ENCODE peak calls at places on chromosomes 11 and 22, in six cellular contexts. M, T, Y, W, Z and H are unnamed samples.

GRCh38 chr22:27382947-27383346 is 418.6 kb downstream of the MN1 start:
- DNase-seq in M (no peak), T (no peak), Y (no peak), W (no peak), Z (no peak), H (no peak)

GRCh38 chr22:28497188-28497587 is 182.5 kb downstream of the TTC28 start:
- DNase-seq in M (no peak), T (no peak), Y (no peak), W (no peak), Z (no peak), H (no peak)

GRCh38 chr11:30107899-30108298 is 91.1 kb upstream of the KCNA4 start:
- DNase-seq in M (no peak), T (no peak), Y (no peak), W (no peak), Z (no peak), H (no peak)

GRCh38 chr22:26414347-26414746 is 14.7 kb upstream of the ASPHD2 start:
- DNase-seq in M (no peak), T (no peak), Y (no peak), W (no peak), Z (no peak), H (no peak)

GRCh38 chr11:92026664-92027063 is 198.0 kb upstream of the FAT3 start:
- DNase-seq in M (no peak), T (no peak), Y (no peak), W (no peak), Z (no peak), H (no peak)

GRCh38 chr22:50444663-50445062 is 30.2 kb downstream of the SBF1 start:
- DNase-seq in M (no peak), T (peak), Y (no peak), W (no peak), Z (no peak), H (no peak)

GRCh38 chr11:125236072-125236825 is 71.7 kb downstream of the PKNOX2 start:
- DNase-seq in M (no peak), T (no peak), Y (no peak), W (no peak), Z (no peak), H (no peak)

GRCh38 chr11:130162733-130163132 is 3.2 kb downstream of the ST14 start:
- DNase-seq in M (no peak), T (no peak), Y (no peak), W (no peak), Z (no peak), H (no peak)

GRCh38 chr11:6438979-6439571 is 1.7 kb downstream of the HPX start:
- DNase-seq in M (peak), T (peak), Y (peak), W (peak), Z (no peak), H (peak)

GRCh38 chr11:96050435-96051182 is 126.7 kb upstream of the MTMR2 start:
- DNase-seq in M (no peak), T (no peak), Y (no peak), W (peak), Z (no peak), H (no peak)

DNA sequence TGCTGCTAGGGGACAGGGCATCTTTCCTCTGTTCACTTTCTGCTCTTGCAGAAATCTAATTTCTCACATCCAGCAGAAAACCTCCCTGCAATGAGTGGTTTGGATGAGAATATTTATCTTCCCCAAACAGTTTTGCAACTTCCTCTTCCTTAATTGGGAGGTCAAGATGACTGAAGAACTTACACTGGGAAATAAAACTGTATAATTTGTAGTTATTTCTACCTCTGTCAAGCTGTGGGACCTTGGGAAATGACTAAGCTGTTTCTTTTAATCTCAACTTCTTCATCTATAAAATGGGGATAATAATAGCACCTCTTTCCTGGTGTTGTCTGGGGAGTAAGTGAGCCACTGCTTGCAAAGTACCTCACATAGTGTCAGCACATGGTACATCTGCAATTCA is 69.8 kb downstream of the PRR5L start:
- DNase-seq in M (no peak), T (no peak), Y (no peak), W (no peak), Z (no peak), H (no peak)
- TF ChIP-seq YY1 in M (no peak), T (no peak), Y (no peak), W (no peak), Z (no peak), H (no peak)

GRCh38 chr22:24506802-24507438 is 11.8 kb downstream of the UPB1 start:
- DNase-seq in M (no peak), T (no peak), Y (no peak), W (peak), Z (no peak), H (no peak)
- H3K4me3 ChIP-seq in M (no peak), T (no peak), Y (no peak), W (peak), Z (peak), H (no peak)

DNA sequence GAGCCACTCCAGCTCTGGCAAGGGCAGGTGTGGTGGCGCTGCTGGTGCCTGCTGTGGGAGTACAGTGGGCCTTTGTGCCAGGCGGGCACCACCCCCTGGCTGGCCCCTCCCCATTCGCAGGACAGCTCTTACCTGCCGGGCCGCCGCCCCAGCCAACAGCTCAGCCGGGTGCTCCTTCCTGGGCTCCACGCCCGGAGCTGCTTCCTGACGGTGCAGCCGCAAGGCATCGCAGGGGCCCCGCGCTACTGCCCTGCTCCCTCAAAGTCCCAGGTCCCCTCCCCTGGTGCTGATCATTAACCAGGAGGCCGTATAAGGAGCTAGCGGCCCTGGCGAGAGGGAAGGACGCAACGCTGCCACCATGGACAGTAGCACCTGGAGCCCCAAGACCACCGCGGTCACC is at the start of gene SLC5A1:
- DNase-seq in M (no peak), T (no peak), Y (no peak), W (no peak), Z (no peak), H (no peak)
- TF ChIP-seq YY1 in M (no peak), T (no peak), Y (no peak), W (no peak), Z (no peak), H (no peak)

GRCh38 chr11:134032031-134032430 is 36.8 kb upstream of the JAM3 start:
- DNase-seq in M (no peak), T (no peak), Y (no peak), W (no peak), Z (no peak), H (no peak)

GRCh38 chr11:134032501-134033091 is 36.3 kb upstream of the JAM3 start:
- DNase-seq in M (no peak), T (no peak), Y (no peak), W (no peak), Z (no peak), H (no peak)

GRCh38 chr11:134033276-134033675 is 35.6 kb upstream of the JAM3 start:
- DNase-seq in M (no peak), T (no peak), Y (no peak), W (no peak), Z (no peak), H (no peak)

GRCh38 chr11:134034496-134035381 is 34.1 kb upstream of the JAM3 start:
- DNase-seq in M (no peak), T (no peak), Y (no peak), W (no peak), Z (no peak), H (no peak)

GRCh38 chr11:134033696-134034491 is 35.0 kb upstream of the JAM3 start:
- DNase-seq in M (peak), T (peak), Y (peak), W (peak), Z (no peak), H (peak)
- H3K4me3 ChIP-seq in M (no peak), T (no peak), Y (peak), W (no peak), Z (no peak), H (no peak)

GRCh38 chr11:64866173-64866491 is 12.3 kb downstream of the EHD1 start:
- DNase-seq in M (no peak), T (no peak), Y (no peak), W (no peak), Z (no peak), H (no peak)

GRCh38 chr11:64869571-64870175 is 8.7 kb downstream of the EHD1 start:
- DNase-seq in M (peak), T (no peak), Y (no peak), W (peak), Z (no peak), H (no peak)

GRCh38 chr11:64865286-64866172 is 12.9 kb downstream of the EHD1 start:
- DNase-seq in M (no peak), T (no peak), Y (no peak), W (no peak), Z (no peak), H (no peak)

GRCh38 chr11:64868904-64869570 is 9.4 kb downstream of the EHD1 start:
- DNase-seq in M (no peak), T (no peak), Y (no peak), W (no peak), Z (no peak), H (no peak)

DNA sequence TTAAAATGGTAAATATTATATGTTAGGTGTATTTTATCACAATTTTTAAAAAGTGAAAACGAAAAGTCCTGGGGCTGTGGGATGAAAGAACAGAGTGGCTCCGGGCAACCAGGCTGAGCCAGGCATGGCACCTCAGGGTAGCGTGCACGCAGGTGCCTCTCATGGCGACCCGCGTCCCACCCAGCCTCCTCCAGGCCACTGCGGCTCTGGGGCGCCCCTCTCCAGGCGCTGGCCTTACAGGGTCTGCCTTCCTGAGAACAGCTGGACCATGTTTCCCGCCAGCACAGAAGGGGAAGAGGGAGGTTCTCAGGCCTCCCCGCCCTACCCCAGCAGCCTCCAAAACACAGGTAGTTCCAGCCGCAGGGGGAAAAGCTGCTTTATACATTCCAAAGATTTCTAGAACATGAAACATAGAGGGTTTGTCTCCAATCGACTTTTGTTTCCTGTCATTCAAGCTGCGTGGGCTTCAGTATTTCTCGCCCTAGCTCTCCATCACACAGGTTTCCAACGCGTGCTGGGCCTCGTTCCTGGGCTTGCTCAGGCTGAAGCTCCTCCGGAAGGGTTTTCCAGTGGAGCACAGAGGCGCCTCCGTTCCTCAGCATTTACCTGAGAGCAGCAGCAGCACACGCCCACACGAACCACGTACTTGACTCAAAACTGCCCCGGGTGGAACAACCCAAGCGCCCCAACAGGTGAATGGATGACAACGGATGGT is 10.5 kb downstream of the EHD1 start:
- DNase-seq in M (no peak), T (no peak), Y (no peak), W (no peak), Z (no peak), H (no peak)
- TF ChIP-seq YY1 in M (no peak), T (no peak), Y (no peak), W (no peak), Z (no peak), H (no peak)

DNA sequence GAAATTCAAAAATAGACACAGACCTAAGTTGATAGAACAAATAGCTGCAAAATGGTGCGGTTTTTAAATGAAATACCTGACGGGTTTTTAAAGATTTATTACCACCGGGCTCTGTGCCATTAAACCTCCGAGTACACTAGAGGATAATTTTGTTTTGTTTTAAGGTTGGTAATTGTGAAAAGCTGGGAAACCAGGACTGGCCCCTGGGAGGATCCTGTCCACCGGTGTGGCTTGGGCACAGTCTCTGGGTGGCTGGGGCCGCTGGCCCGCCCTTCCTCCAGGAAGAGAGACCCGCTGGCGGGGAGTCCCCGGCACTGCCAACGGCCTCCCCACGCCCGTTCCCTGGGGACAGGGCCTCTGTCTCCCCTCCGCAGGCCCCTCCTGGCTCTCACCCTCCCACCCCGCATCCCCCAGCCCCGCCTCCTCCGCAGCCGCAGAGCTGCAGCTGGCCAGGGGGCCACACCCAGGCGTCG is 13.8 kb downstream of the KCNJ5 start:
- DNase-seq in M (peak), T (no peak), Y (peak), W (no peak), Z (no peak), H (no peak)
- H3K4me3 ChIP-seq in M (no peak), T (peak), Y (peak), W (no peak), Z (peak), H (peak)

GRCh38 chr11:115665958-115666357 is 161.7 kb upstream of the CADM1 start:
- DNase-seq in M (no peak), T (no peak), Y (no peak), W (no peak), Z (no peak), H (no peak)
- TF ChIP-seq YY1 in M (no peak), T (no peak), Y (no peak), W (no peak), Z (no peak), H (no peak)